ENCODE peak calls at places on chromosome 9, in eight cellular contexts. A, C, I, O, M, D, E and H are unnamed samples.

GRCh38 chr9:36401179-36401740 is 1.2 kb upstream of the RNF38 start:
- DNase-seq in A (peak; percentile 87), C (peak; percentile 63), I (no peak), O (no peak), M (peak; percentile 72), D (peak; percentile 68), E (peak; percentile 95), H (no peak)

GRCh38 chr9:115115924-115116323 is 2.0 kb downstream of the TNC start:
- DNase-seq in A (peak; percentile 63), C (no peak), I (no peak), O (no peak), M (peak; percentile 37), D (no peak), E (no peak), H (no peak)

GRCh38 chr9:12681620-12682019 is 11.6 kb upstream of the TYRP1 start:
- DNase-seq in A (peak; percentile 59), C (no peak), I (no peak), O (no peak), M (peak; percentile 60), D (no peak), E (no peak), H (no peak)

GRCh38 chr9:89655047-89655989 is 50.5 kb downstream of the GADD45G start:
- DNase-seq in A (no peak), C (no peak), I (no peak), O (no peak), M (no peak), D (no peak), E (no peak), H (no peak)

GRCh38 chr9:2765250-2765880 is 48.1 kb downstream of the KCNV2 start:
- DNase-seq in A (no peak), C (no peak), I (no peak), O (peak; percentile 2), M (no peak), D (no peak), E (no peak), H (no peak)

GRCh38 chr9:19420877-19421276 is 12.1 kb downstream of the ACER2 start:
- DNase-seq in A (no peak), C (no peak), I (no peak), O (no peak), M (no peak), D (no peak), E (no peak), H (no peak)

GRCh38 chr9:94638335-94639044 is 828 bp downstream of the FBP1 start:
- DNase-seq in A (no peak), C (no peak), I (no peak), O (no peak), M (no peak), D (no peak), E (peak; percentile 56), H (no peak)

GRCh38 chr9:109206670-109207069 is 39.6 kb upstream of the FRRS1L start:
- DNase-seq in A (no peak), C (no peak), I (no peak), O (no peak), M (no peak), D (no peak), E (peak; percentile 39), H (no peak)

GRCh38 chr9:38689678-38690077 is 30.3 kb downstream of the FAM240B start:
- DNase-seq in A (peak; percentile 53), C (no peak), I (no peak), O (no peak), M (peak; percentile 18), D (no peak), E (peak; percentile 84), H (no peak)

GRCh38 chr9:69120380-69121154 is 53.5 kb upstream of the TJP2 start:
- DNase-seq in A (no peak), C (no peak), I (no peak), O (no peak), M (no peak), D (no peak), E (peak; percentile 93), H (peak; percentile 35)

GRCh38 chr9:882416-882931 is 41.0 kb downstream of the DMRT1 start:
- DNase-seq in A (no peak), C (no peak), I (no peak), O (no peak), M (no peak), D (no peak), E (no peak), H (no peak)

GRCh38 chr9:112447283-112447761 is 39.3 kb upstream of the KIAA1958 start:
- DNase-seq in A (peak; percentile 79), C (no peak), I (no peak), O (no peak), M (peak; percentile 55), D (no peak), E (no peak), H (no peak)

GRCh38 chr9:127158995-127159801 is 36.8 kb upstream of the ANGPTL2 start:
- DNase-seq in A (peak; percentile 49), C (no peak), I (no peak), O (no peak), M (peak; percentile 87), D (no peak), E (peak; percentile 78), H (peak; percentile 62)

GRCh38 chr9:114386886-114387677 is 700 bp downstream of the AKNA start:
- DNase-seq in A (peak; percentile 52), C (no peak), I (no peak), O (peak; percentile 35), M (no peak), D (no peak), E (no peak), H (peak; percentile 52)

GRCh38 chr9:124323904-124324303 is 66.2 kb downstream of the NEK6 start:
- DNase-seq in A (no peak), C (no peak), I (no peak), O (no peak), M (no peak), D (no peak), E (no peak), H (no peak)

GRCh38 chr9:105908069-105908468 is 213.7 kb downstream of the TMEM38B start:
- DNase-seq in A (no peak), C (no peak), I (no peak), O (no peak), M (no peak), D (no peak), E (no peak), H (no peak)

GRCh38 chr9:116298992-116299391 is 145.4 kb downstream of the PAPPA start:
- DNase-seq in A (no peak), C (no peak), I (no peak), O (no peak), M (no peak), D (no peak), E (no peak), H (no peak)

GRCh38 chr9:70496244-70496643 is 81.8 kb upstream of the KLF9 start:
- DNase-seq in A (no peak), C (no peak), I (no peak), O (no peak), M (no peak), D (no peak), E (no peak), H (no peak)

GRCh38 chr9:79237861-79238260 is 333.9 kb upstream of the TLE4 start:
- DNase-seq in A (peak; percentile 19), C (no peak), I (no peak), O (no peak), M (peak; percentile 15), D (no peak), E (no peak), H (no peak)

GRCh38 chr9:124392254-124392653 is 23.0 kb downstream of the PSMB7 start:
- DNase-seq in A (peak; percentile 44), C (no peak), I (no peak), O (no peak), M (no peak), D (no peak), E (no peak), H (peak; percentile 47)